ENCODE peak calls at places on chromosomes 16 and 17, in five cellular contexts. F is neural crest cell, L is heart left ventricle, O is body of pancreas, K is HEK293T. Y is an unnamed sample.

GRCh38 chr17:14282700-14283099 is 18.2 kb upstream of the HS3ST3B1 start:
- DNase-seq in O (no peak), K (no peak), F (no peak), L (no peak), Y (no peak)

GRCh38 chr17:41959336-41960095 is 7.1 kb upstream of the CNP start:
- DNase-seq in O (peak; percentile 51), K (peak; percentile 60), F (peak; percentile 43), L (peak; percentile 26), Y (no peak)

GRCh38 chr17:59668816-59669215 is 38.4 kb downstream of the PTRH2 start:
- DNase-seq in L (no peak), O (no peak), K (no peak), F (no peak), Y (no peak)

GRCh38 chr17:2580641-2581040 is 12.8 kb upstream of the PAFAH1B1 start:
- DNase-seq in O (no peak), L (no peak), K (no peak), F (no peak), Y (no peak)

GRCh38 chr16:89179148-89179484 is 7.6 kb downstream of the CDH15 start:
- DNase-seq in L (no peak), F (no peak), K (no peak), O (no peak), Y (no peak)

GRCh38 chr17:65463242-65463641 is 98.2 kb downstream of the AXIN2 start:
- DNase-seq in L (peak; percentile 90), F (no peak), K (no peak), O (peak; percentile 18), Y (peak; percentile 88)

GRCh38 chr17:16464641-16465312 is 27.2 kb downstream of the LRRC75A start:
- DNase-seq in F (no peak), K (no peak), L (no peak), O (no peak), Y (no peak)

GRCh38 chr17:63848834-63849689 is 6.6 kb upstream of the SMARCD2 start:
- DNase-seq in L (peak; percentile 95), O (peak; percentile 92), F (peak; percentile 66), K (peak; percentile 95), Y (peak; percentile 95)

GRCh38 chr17:10172241-10172741 is 26.1 kb downstream of the GAS7 start:
- DNase-seq in O (no peak), L (no peak), K (no peak), F (no peak), Y (no peak)

GRCh38 chr16:79658301-79659001 is 57.9 kb upstream of the MAF start:
- DNase-seq in O (no peak), L (no peak), K (no peak), F (no peak), Y (no peak)

GRCh38 chr17:14298221-14298994 is 2.5 kb upstream of the HS3ST3B1 start:
- DNase-seq in L (no peak), F (no peak), O (no peak), K (no peak), Y (peak; percentile 22)

GRCh38 chr16:14501331-14502255 is 128.5 kb downstream of the PARN start:
- DNase-seq in K (peak; percentile 38), L (peak; percentile 90), F (no peak), O (peak; percentile 95), Y (peak; percentile 84)

GRCh38 chr16:27320261-27321012 is 6.7 kb downstream of the IL4R start:
- DNase-seq in F (no peak), O (no peak), L (no peak), K (no peak), Y (no peak)

GRCh38 chr16:12773216-12773615 is 30.5 kb downstream of the CPPED1 start:
- DNase-seq in L (no peak), K (no peak), F (no peak), O (no peak), Y (no peak)

GRCh38 chr17:17682737-17683675 is 1.7 kb downstream of the RAI1 start:
- DNase-seq in L (peak; percentile 79), F (peak; percentile 61), K (peak; percentile 67), O (peak; percentile 70), Y (peak; percentile 69)

GRCh38 chr17:64133546-64134215 is 3.7 kb upstream of the ERN1 start:
- DNase-seq in L (no peak), O (peak; percentile 44), K (peak; percentile 67), F (peak; percentile 28), Y (no peak)

GRCh38 chr16:4239020-4239419 is 2.9 kb downstream of the SRL start:
- DNase-seq in L (no peak), O (no peak), F (no peak), K (no peak), Y (no peak)

GRCh38 chr17:38585056-38585804 is 20.5 kb downstream of the SRCIN1 start:
- DNase-seq in L (no peak), F (no peak), K (no peak), O (no peak), Y (no peak)

GRCh38 chr17:61743766-61744165 is 119.6 kb downstream of the BRIP1 start:
- DNase-seq in L (no peak), K (no peak), F (no peak), O (no peak), Y (no peak)

GRCh38 chr16:351804-352520 is 561 bp downstream of the AXIN1 start:
- DNase-seq in K (no peak), L (no peak), O (no peak), F (no peak), Y (no peak)

Y was measured in lung.